ENCODE peak calls at places on chromosomes 3 and 15, in six cellular contexts. G is IMR-90, V is neuronal stem cell, C is H1, M is mesendoderm, T is mesenchymal stem cell. J is an unnamed sample.

GRCh38 chr3:27185231-27185989 is 183.8 kb downstream of the NEK10 start:
- DNase-seq in G (no peak), C (no peak), M (no peak), T (no peak), V (no peak), J (no peak)

GRCh38 chr15:67820992-67821783 is 4.1 kb upstream of the SKOR1 start:
- DNase-seq in V (no peak), G (peak; percentile 51), C (no peak), T (peak; percentile 59), M (peak; percentile 53), J (peak; percentile 75)

GRCh38 chr3:98556164-98557130 is 24.7 kb downstream of the GPR15 start:
- DNase-seq in G (no peak), C (no peak), M (no peak), T (peak; percentile 52), V (no peak), J (no peak)

GRCh38 chr3:143847787-143848631 is at the start of gene SLC9A9:
- DNase-seq in M (peak; percentile 85), V (no peak), T (peak; percentile 75), G (peak; percentile 79), C (no peak), J (peak; percentile 36)

GRCh38 chr3:78867409-78868372 is 900.1 kb downstream of the ROBO1 start:
- DNase-seq in C (no peak), G (peak; percentile 73), T (no peak), V (no peak), M (no peak), J (no peak)

GRCh38 chr15:78197632-78198031 is 36.7 kb downstream of the ACSBG1 start:
- DNase-seq in M (no peak), V (no peak), T (no peak), G (no peak), C (no peak), J (no peak)

GRCh38 chr15:68271854-68272471 is 5.6 kb upstream of the FEM1B start:
- DNase-seq in V (no peak), C (no peak), G (peak; percentile 92), M (peak; percentile 59), T (peak; percentile 80), J (peak; percentile 41)

GRCh38 chr3:148233403-148233802 is 464.3 kb upstream of the AGTR1 start:
- DNase-seq in V (no peak), T (peak; percentile 58), C (no peak), M (no peak), G (peak; percentile 59), J (no peak)

GRCh38 chr3:102510663-102511062 is 75.8 kb downstream of the ZPLD1 start:
- DNase-seq in C (no peak), M (no peak), G (no peak), T (no peak), V (no peak), J (no peak)

GRCh38 chr3:107520535-107520934 is 2.2 kb upstream of the BBX start:
- DNase-seq in G (no peak), M (no peak), V (no peak), C (no peak), T (no peak), J (no peak)

GRCh38 chr3:107524214-107525100 is 1.7 kb downstream of the BBX start:
- DNase-seq in T (peak; percentile 82), G (peak; percentile 51), V (peak; percentile 37), C (no peak), M (peak; percentile 70), J (peak; percentile 51)

GRCh38 chr3:107523361-107524213 is 825 bp downstream of the BBX start:
- DNase-seq in T (peak; percentile 74), C (no peak), V (peak; percentile 51), G (peak; percentile 33), M (peak; percentile 85), J (peak; percentile 51)

GRCh38 chr3:107521466-107522059 is 1.2 kb upstream of the BBX start:
- DNase-seq in C (no peak), T (no peak), V (no peak), M (no peak), G (no peak), J (no peak)

DNA sequence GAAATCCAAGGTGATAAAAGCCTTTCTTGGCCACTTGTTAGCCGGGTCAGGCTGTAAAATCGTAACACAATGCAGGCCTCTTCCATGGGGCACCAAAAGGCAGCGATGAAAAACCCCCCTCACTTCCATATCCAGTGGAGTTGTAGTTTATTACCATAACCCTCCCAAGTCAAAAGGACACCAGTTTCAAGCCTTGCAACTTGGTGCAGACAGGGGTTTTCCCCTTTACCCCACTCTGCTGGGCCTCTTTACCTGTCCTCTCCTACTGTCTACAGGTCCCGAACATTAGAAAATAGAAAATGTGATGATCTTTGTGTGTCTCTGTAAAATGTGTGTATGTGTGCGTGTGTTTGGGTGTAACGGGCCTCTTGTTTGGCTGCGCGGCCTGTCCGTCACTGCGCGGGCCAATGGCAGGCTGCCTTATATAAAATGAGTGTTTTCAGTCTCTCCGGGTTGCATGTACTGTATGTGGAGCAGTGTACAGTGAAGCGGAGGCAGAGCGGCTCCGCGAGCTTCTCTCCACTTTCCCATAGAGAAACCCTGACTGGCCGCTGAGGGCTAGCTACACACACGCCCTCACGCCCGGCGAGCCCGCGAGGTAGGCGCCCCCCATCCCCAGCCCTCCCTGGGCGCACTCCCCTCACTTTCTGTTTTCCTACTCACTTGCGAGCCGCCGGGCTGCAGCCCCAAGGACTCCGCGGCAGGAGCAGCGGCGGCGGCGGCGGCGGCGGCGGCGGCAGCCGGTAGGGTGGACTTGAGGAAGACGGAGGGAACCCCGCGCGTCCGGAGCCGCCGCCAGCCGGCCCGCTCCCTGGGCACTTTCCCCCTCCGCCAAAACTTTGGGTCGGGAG is at the start of gene BBX:
- DNase-seq in G (peak; percentile 97), C (peak; percentile 80), V (peak; percentile 91), M (peak; percentile 97), T (peak; percentile 98), J (peak; percentile 93)
- H3K79me1 ChIP-seq in G (peaks cover 26% of the 10 kb centered on the region), C (no peaks in the 10 kb centered on the region), V (peaks cover 9% of the 10 kb centered on the region), M (peaks cover 8% of the 10 kb centered on the region), T (peaks cover 9% of the 10 kb centered on the region), J (no peaks in the 10 kb centered on the region)

DNA sequence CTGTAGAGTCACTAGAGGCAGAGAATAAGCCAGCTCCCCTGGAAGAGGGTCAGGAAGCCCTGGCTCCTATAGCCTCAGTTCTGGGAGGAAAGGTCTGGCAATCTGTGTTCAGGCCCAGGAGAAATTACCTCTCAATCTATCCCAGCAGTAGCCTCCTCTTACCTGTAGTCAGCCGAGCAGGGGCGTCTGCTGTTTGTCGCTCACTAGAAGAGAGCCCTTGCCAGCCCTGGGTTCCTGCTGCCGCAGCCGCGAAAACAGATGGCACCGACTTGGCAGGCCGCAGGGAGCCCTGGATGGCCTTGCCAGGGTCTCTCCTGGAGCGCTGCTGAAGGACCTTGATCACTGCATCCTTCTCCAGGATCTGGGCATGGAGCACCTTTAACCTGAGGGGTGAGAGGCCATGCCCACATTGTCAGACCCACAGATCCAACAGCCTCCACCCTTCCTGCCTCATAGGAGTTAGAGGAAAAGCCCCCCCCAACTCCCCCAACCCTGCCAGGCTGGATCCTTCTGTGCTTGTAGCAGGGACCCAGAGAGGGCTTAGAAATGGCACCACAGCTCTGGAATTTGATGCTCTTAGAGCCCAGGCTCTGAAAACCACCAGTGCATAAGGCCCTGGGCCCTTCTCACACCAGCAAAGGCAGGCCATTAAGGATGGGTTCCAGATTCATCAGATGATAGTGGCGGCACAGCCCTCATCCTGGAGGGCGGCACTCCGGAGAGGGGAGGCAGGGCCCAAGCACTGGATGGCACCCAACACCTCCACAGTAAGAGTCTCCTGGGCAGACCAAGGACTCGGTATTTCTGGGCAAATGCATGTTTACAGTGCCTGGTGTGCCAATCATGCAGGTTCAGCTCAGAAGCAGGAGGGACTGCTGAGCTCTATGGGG is 14.9 kb downstream of the AMOTL2 start:
- DNase-seq in G (no peak), C (no peak), M (no peak), V (no peak), T (no peak), J (no peak)
- H3K79me1 ChIP-seq in G (peaks cover 81% of the 10 kb centered on the region), C (peaks cover 7% of the 10 kb centered on the region), M (peaks cover 21% of the 10 kb centered on the region), V (peaks cover 19% of the 10 kb centered on the region), T (peaks cover 2% of the 10 kb centered on the region), J (no peaks in the 10 kb centered on the region)

DNA sequence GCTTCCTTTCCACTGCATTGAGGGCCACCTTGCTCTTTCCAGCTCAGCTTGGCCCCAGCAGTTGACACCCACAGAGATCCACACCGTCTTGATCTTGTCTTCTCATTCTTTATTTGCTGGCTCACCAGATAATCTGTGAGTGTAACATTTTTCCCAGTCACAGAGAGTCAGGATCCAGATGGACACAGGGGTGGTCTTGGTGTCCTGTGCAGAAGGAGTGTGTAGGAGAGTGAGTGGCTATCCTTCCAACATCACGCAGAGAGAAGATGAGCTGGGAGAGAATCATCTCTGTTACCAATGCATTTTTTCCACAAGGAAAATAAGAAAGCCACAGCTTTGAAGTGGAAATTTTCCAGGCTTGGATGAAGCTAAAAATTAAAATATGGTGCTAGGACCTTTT is 100.1 kb downstream of the EPHB1 start:
- DNase-seq in C (no peak), V (no peak), M (no peak), G (no peak), T (no peak), J (no peak)
- H3K79me1 ChIP-seq in C (no peaks in the 10 kb centered on the region), V (no peaks in the 10 kb centered on the region), M (no peaks in the 10 kb centered on the region), G (no peaks in the 10 kb centered on the region), T (no peaks in the 10 kb centered on the region), J (no peaks in the 10 kb centered on the region)

GRCh38 chr15:62846805-62847481 is 195.6 kb upstream of the TPM1 start:
- DNase-seq in T (no peak), C (no peak), V (no peak), M (no peak), G (no peak), J (no peak)

GRCh38 chr15:62849316-62850129 is 193.0 kb upstream of the TPM1 start:
- DNase-seq in C (no peak), G (no peak), V (no peak), T (peak; percentile 7), M (peak; percentile 17), J (no peak)

GRCh38 chr15:62848631-62849050 is 193.9 kb upstream of the TPM1 start:
- DNase-seq in G (peak; percentile 48), V (no peak), T (peak; percentile 43), M (peak; percentile 36), C (no peak), J (no peak)

GRCh38 chr15:62846131-62846804 is 196.3 kb upstream of the TPM1 start:
- DNase-seq in V (no peak), T (no peak), M (no peak), G (no peak), C (no peak), J (no peak)

GRCh38 chr15:62847900-62848489 is 194.6 kb upstream of the TPM1 start:
- DNase-seq in T (peak; percentile 54), C (peak; percentile 60), M (peak; percentile 71), V (peak; percentile 32), G (peak; percentile 54), J (peak; percentile 83)
- H3K79me1 ChIP-seq in T (peaks cover 5% of the 10 kb centered on the region), C (no peaks in the 10 kb centered on the region), M (no peaks in the 10 kb centered on the region), V (no peaks in the 10 kb centered on the region), G (peaks cover 10% of the 10 kb centered on the region), J (no peaks in the 10 kb centered on the region)